ENCODE peak calls at places on chromosome 11, in six cellular contexts. One of them, this sample, is unnamed.

GRCh38 chr11:82663535-82663934 is 70.1 kb downstream of the FAM181B start:
- DNase-seq in NCI-H1092 treated with DMSO at 0.1 percent for 48 hours: no peak
- DNase-seq in AG20443: no peak
- DNase-seq in keratinocyte: no peak
- DNase-seq in stimulated activated CD8-positive, alpha-beta memory T cell treated with anti-CD3 and anti-CD28 coated beads, Interleukin-7, amount 100 ng/mL, for 1 hour: no peak
- DNase-seq in caudate nucleus: no peak
- DNase-seq in this sample: no peak

GRCh38 chr11:19241260-19242183 is 777 bp upstream of the E2F8 start:
- DNase-seq in keratinocyte: no peak
- DNase-seq in caudate nucleus: no peak
- DNase-seq in AG20443: peak; percentile 62
- DNase-seq in NCI-H1092 treated with DMSO at 0.1 percent for 48 hours: no peak
- DNase-seq in stimulated activated CD8-positive, alpha-beta memory T cell treated with anti-CD3 and anti-CD28 coated beads, Interleukin-7, amount 100 ng/mL, for 1 hour: no peak
- DNase-seq in this sample: no peak

GRCh38 chr11:128878455-128878854 is 11.4 kb upstream of the KCNJ1 start:
- DNase-seq in AG20443: no peak
- DNase-seq in NCI-H1092 treated with DMSO at 0.1 percent for 48 hours: no peak
- DNase-seq in keratinocyte: no peak
- DNase-seq in caudate nucleus: no peak
- DNase-seq in stimulated activated CD8-positive, alpha-beta memory T cell treated with anti-CD3 and anti-CD28 coated beads, Interleukin-7, amount 100 ng/mL, for 1 hour: no peak
- DNase-seq in this sample: no peak

GRCh38 chr11:46347637-46348311 is 511 bp downstream of the DGKZ start:
- DNase-seq in AG20443: no peak
- DNase-seq in caudate nucleus: no peak
- DNase-seq in stimulated activated CD8-positive, alpha-beta memory T cell treated with anti-CD3 and anti-CD28 coated beads, Interleukin-7, amount 100 ng/mL, for 1 hour: no peak
- DNase-seq in NCI-H1092 treated with DMSO at 0.1 percent for 48 hours: no peak
- DNase-seq in keratinocyte: no peak
- DNase-seq in this sample: no peak

GRCh38 chr11:121018746-121019145 is 5.2 kb upstream of the TBCEL start:
- DNase-seq in NCI-H1092 treated with DMSO at 0.1 percent for 48 hours: peak; percentile 27
- DNase-seq in stimulated activated CD8-positive, alpha-beta memory T cell treated with anti-CD3 and anti-CD28 coated beads, Interleukin-7, amount 100 ng/mL, for 1 hour: no peak
- DNase-seq in keratinocyte: no peak
- DNase-seq in AG20443: no peak
- DNase-seq in caudate nucleus: no peak
- DNase-seq in this sample: no peak

GRCh38 chr11:65452806-65453490 is 30.4 kb downstream of the NEAT1 start:
- DNase-seq in caudate nucleus: no peak
- DNase-seq in NCI-H1092 treated with DMSO at 0.1 percent for 48 hours: no peak
- DNase-seq in stimulated activated CD8-positive, alpha-beta memory T cell treated with anti-CD3 and anti-CD28 coated beads, Interleukin-7, amount 100 ng/mL, for 1 hour: no peak
- DNase-seq in AG20443: peak; percentile 64
- DNase-seq in keratinocyte: no peak
- DNase-seq in this sample: peak; percentile 92

GRCh38 chr11:121237686-121238658 is 54.6 kb upstream of the SC5D start:
- DNase-seq in stimulated activated CD8-positive, alpha-beta memory T cell treated with anti-CD3 and anti-CD28 coated beads, Interleukin-7, amount 100 ng/mL, for 1 hour: no peak
- DNase-seq in NCI-H1092 treated with DMSO at 0.1 percent for 48 hours: no peak
- DNase-seq in AG20443: no peak
- DNase-seq in caudate nucleus: no peak
- DNase-seq in keratinocyte: no peak
- DNase-seq in this sample: peak; percentile 80

GRCh38 chr11:120956710-120957500 is 67.0 kb upstream of the TBCEL start:
- DNase-seq in AG20443: no peak
- DNase-seq in NCI-H1092 treated with DMSO at 0.1 percent for 48 hours: no peak
- DNase-seq in caudate nucleus: no peak
- DNase-seq in stimulated activated CD8-positive, alpha-beta memory T cell treated with anti-CD3 and anti-CD28 coated beads, Interleukin-7, amount 100 ng/mL, for 1 hour: no peak
- DNase-seq in keratinocyte: no peak
- DNase-seq in this sample: no peak

GRCh38 chr11:1469911-1470680 is 16.5 kb downstream of the MOB2 start:
- DNase-seq in keratinocyte: no peak
- DNase-seq in caudate nucleus: no peak
- DNase-seq in NCI-H1092 treated with DMSO at 0.1 percent for 48 hours: no peak
- DNase-seq in stimulated activated CD8-positive, alpha-beta memory T cell treated with anti-CD3 and anti-CD28 coated beads, Interleukin-7, amount 100 ng/mL, for 1 hour: no peak
- DNase-seq in AG20443: no peak
- DNase-seq in this sample: no peak

GRCh38 chr11:113203332-113203731 is 111.1 kb upstream of the TTC12 start:
- DNase-seq in caudate nucleus: no peak
- DNase-seq in keratinocyte: no peak
- DNase-seq in AG20443: no peak
- DNase-seq in stimulated activated CD8-positive, alpha-beta memory T cell treated with anti-CD3 and anti-CD28 coated beads, Interleukin-7, amount 100 ng/mL, for 1 hour: no peak
- DNase-seq in NCI-H1092 treated with DMSO at 0.1 percent for 48 hours: no peak
- DNase-seq in this sample: no peak

GRCh38 chr11:70709596-70709995 is 311.3 kb downstream of the CTTN start:
- DNase-seq in stimulated activated CD8-positive, alpha-beta memory T cell treated with anti-CD3 and anti-CD28 coated beads, Interleukin-7, amount 100 ng/mL, for 1 hour: no peak
- DNase-seq in NCI-H1092 treated with DMSO at 0.1 percent for 48 hours: no peak
- DNase-seq in keratinocyte: no peak
- DNase-seq in AG20443: no peak
- DNase-seq in caudate nucleus: no peak
- DNase-seq in this sample: no peak

GRCh38 chr11:115221461-115222069 is 282.6 kb downstream of the CADM1 start:
- DNase-seq in keratinocyte: no peak
- DNase-seq in NCI-H1092 treated with DMSO at 0.1 percent for 48 hours: no peak
- DNase-seq in AG20443: no peak
- DNase-seq in stimulated activated CD8-positive, alpha-beta memory T cell treated with anti-CD3 and anti-CD28 coated beads, Interleukin-7, amount 100 ng/mL, for 1 hour: no peak
- DNase-seq in caudate nucleus: no peak
- DNase-seq in this sample: no peak

GRCh38 chr11:11845066-11845465 is 3.3 kb downstream of the USP47 start:
- DNase-seq in keratinocyte: no peak
- DNase-seq in caudate nucleus: no peak
- DNase-seq in stimulated activated CD8-positive, alpha-beta memory T cell treated with anti-CD3 and anti-CD28 coated beads, Interleukin-7, amount 100 ng/mL, for 1 hour: no peak
- DNase-seq in NCI-H1092 treated with DMSO at 0.1 percent for 48 hours: no peak
- DNase-seq in AG20443: no peak
- DNase-seq in this sample: no peak

GRCh38 chr11:114813216-114813615 is 134.9 kb downstream of the NXPE2 start:
- DNase-seq in stimulated activated CD8-positive, alpha-beta memory T cell treated with anti-CD3 and anti-CD28 coated beads, Interleukin-7, amount 100 ng/mL, for 1 hour: no peak
- DNase-seq in AG20443: no peak
- DNase-seq in NCI-H1092 treated with DMSO at 0.1 percent for 48 hours: no peak
- DNase-seq in keratinocyte: no peak
- DNase-seq in caudate nucleus: no peak
- DNase-seq in this sample: no peak

GRCh38 chr11:12494699-12495098 is 117.3 kb downstream of the PARVA start:
- DNase-seq in AG20443: no peak
- DNase-seq in caudate nucleus: no peak
- DNase-seq in stimulated activated CD8-positive, alpha-beta memory T cell treated with anti-CD3 and anti-CD28 coated beads, Interleukin-7, amount 100 ng/mL, for 1 hour: no peak
- DNase-seq in NCI-H1092 treated with DMSO at 0.1 percent for 48 hours: no peak
- DNase-seq in keratinocyte: no peak
- DNase-seq in this sample: peak; percentile 64

GRCh38 chr11:17293308-17293707 is 16.8 kb downstream of the NUCB2 start:
- DNase-seq in AG20443: no peak
- DNase-seq in stimulated activated CD8-positive, alpha-beta memory T cell treated with anti-CD3 and anti-CD28 coated beads, Interleukin-7, amount 100 ng/mL, for 1 hour: no peak
- DNase-seq in caudate nucleus: no peak
- DNase-seq in NCI-H1092 treated with DMSO at 0.1 percent for 48 hours: no peak
- DNase-seq in keratinocyte: no peak
- DNase-seq in this sample: no peak

GRCh38 chr11:134539285-134539684 is 127.2 kb upstream of the B3GAT1 start:
- DNase-seq in keratinocyte: no peak
- DNase-seq in stimulated activated CD8-positive, alpha-beta memory T cell treated with anti-CD3 and anti-CD28 coated beads, Interleukin-7, amount 100 ng/mL, for 1 hour: no peak
- DNase-seq in caudate nucleus: no peak
- DNase-seq in AG20443: no peak
- DNase-seq in NCI-H1092 treated with DMSO at 0.1 percent for 48 hours: no peak
- DNase-seq in this sample: no peak

GRCh38 chr11:44290206-44290605 is 19.7 kb downstream of the ALX4 start:
- DNase-seq in caudate nucleus: no peak
- DNase-seq in AG20443: peak; percentile 59
- DNase-seq in stimulated activated CD8-positive, alpha-beta memory T cell treated with anti-CD3 and anti-CD28 coated beads, Interleukin-7, amount 100 ng/mL, for 1 hour: no peak
- DNase-seq in keratinocyte: no peak
- DNase-seq in NCI-H1092 treated with DMSO at 0.1 percent for 48 hours: no peak
- DNase-seq in this sample: no peak